ENCODE peak calls at places on chromosomes 1 and 21, in seven cellular contexts. One of them, this sample, is unnamed.
A peak's percentile ranks its signal among the peaks of the same experiment; 100 is the strongest.

GRCh38 chr1:23643668-23644554 is 47.7 kb upstream of the RPL11 start:
- DNase-seq in uterus: no peak
- DNase-seq in fibroblast of mammary gland: no peak
- DNase-seq in foreskin fibroblast: no peak
- DNase-seq in HFF-Myc: no peak
- DNase-seq in kidney: no peak
- DNase-seq in left lung: peak; percentile 9
- DNase-seq in this sample: no peak

GRCh38 chr1:95371666-95372320 is 137.8 kb downstream of the RWDD3 start:
- DNase-seq in uterus: no peak
- DNase-seq in fibroblast of mammary gland: no peak
- DNase-seq in foreskin fibroblast: no peak
- DNase-seq in HFF-Myc: no peak
- DNase-seq in kidney: no peak
- DNase-seq in left lung: no peak
- DNase-seq in this sample: no peak

GRCh38 chr1:225694151-225694603 is 41.3 kb upstream of the ENAH start:
- DNase-seq in uterus: peak; percentile 58
- DNase-seq in fibroblast of mammary gland: no peak
- DNase-seq in foreskin fibroblast: no peak
- DNase-seq in HFF-Myc: no peak
- DNase-seq in kidney: no peak
- DNase-seq in left lung: no peak
- DNase-seq in this sample: no peak

GRCh38 chr1:70034403-70034802 is 171.0 kb downstream of the LRRC40 start:
- DNase-seq in uterus: no peak
- DNase-seq in fibroblast of mammary gland: peak; percentile 80
- DNase-seq in foreskin fibroblast: peak; percentile 67
- DNase-seq in HFF-Myc: peak; percentile 61
- DNase-seq in kidney: no peak
- DNase-seq in left lung: no peak
- DNase-seq in this sample: peak; percentile 75

GRCh38 chr1:55363261-55363660 is 148.1 kb upstream of the USP24 start:
- DNase-seq in uterus: no peak
- DNase-seq in fibroblast of mammary gland: peak; percentile 55
- DNase-seq in foreskin fibroblast: peak; percentile 28
- DNase-seq in HFF-Myc: no peak
- DNase-seq in kidney: no peak
- DNase-seq in left lung: no peak
- DNase-seq in this sample: no peak

GRCh38 chr1:68085752-68086151 is 35.3 kb upstream of the DIRAS3 start:
- DNase-seq in uterus: no peak
- DNase-seq in fibroblast of mammary gland: no peak
- DNase-seq in foreskin fibroblast: no peak
- DNase-seq in HFF-Myc: no peak
- DNase-seq in kidney: no peak
- DNase-seq in left lung: no peak
- DNase-seq in this sample: no peak

GRCh38 chr1:168365719-168366474 is 85.2 kb downstream of the TBX19 start:
- DNase-seq in uterus: no peak
- DNase-seq in fibroblast of mammary gland: no peak
- DNase-seq in foreskin fibroblast: no peak
- DNase-seq in HFF-Myc: no peak
- DNase-seq in kidney: no peak
- DNase-seq in left lung: no peak
- DNase-seq in this sample: peak; percentile 31

GRCh38 chr1:2474933-2475371 is 1.1 kb upstream of the PLCH2 start:
- DNase-seq in uterus: peak; percentile 20
- DNase-seq in fibroblast of mammary gland: no peak
- DNase-seq in foreskin fibroblast: no peak
- DNase-seq in HFF-Myc: no peak
- DNase-seq in kidney: peak; percentile 95
- DNase-seq in left lung: no peak
- DNase-seq in this sample: no peak

GRCh38 chr1:90707363-90707710 is 9.8 kb downstream of the BARHL2 start:
- DNase-seq in uterus: no peak
- DNase-seq in fibroblast of mammary gland: peak; percentile 21
- DNase-seq in foreskin fibroblast: no peak
- DNase-seq in HFF-Myc: no peak
- DNase-seq in kidney: peak; percentile 72
- DNase-seq in left lung: peak; percentile 87
- DNase-seq in this sample: peak; percentile 69

GRCh38 chr1:70767377-70767776 is 280.2 kb downstream of the PTGER3 start:
- DNase-seq in uterus: no peak
- DNase-seq in fibroblast of mammary gland: peak; percentile 23
- DNase-seq in foreskin fibroblast: no peak
- DNase-seq in HFF-Myc: no peak
- DNase-seq in kidney: no peak
- DNase-seq in left lung: no peak
- DNase-seq in this sample: no peak

GRCh38 chr1:9891207-9891606 is 18.9 kb downstream of the CTNNBIP1 start:
- DNase-seq in uterus: no peak
- DNase-seq in fibroblast of mammary gland: peak; percentile 33
- DNase-seq in foreskin fibroblast: no peak
- DNase-seq in HFF-Myc: no peak
- DNase-seq in kidney: peak; percentile 35
- DNase-seq in left lung: no peak
- DNase-seq in this sample: peak; percentile 95

GRCh38 chr1:42765832-42766722 is 751 bp downstream of the P3H1 start:
- DNase-seq in uterus: peak; percentile 28
- DNase-seq in fibroblast of mammary gland: peak; percentile 83
- DNase-seq in foreskin fibroblast: peak; percentile 74
- DNase-seq in HFF-Myc: peak; percentile 69
- DNase-seq in kidney: no peak
- DNase-seq in left lung: no peak
- DNase-seq in this sample: peak; percentile 64

GRCh38 chr1:42766723-42767509 is at the start of the genes C1orf50 and P3H1:
- DNase-seq in uterus: peak; percentile 100
- DNase-seq in fibroblast of mammary gland: peak; percentile 97
- DNase-seq in foreskin fibroblast: peak; percentile 99
- DNase-seq in HFF-Myc: peak; percentile 96
- DNase-seq in kidney: peak; percentile 100
- DNase-seq in left lung: peak; percentile 100
- DNase-seq in this sample: peak; percentile 100

GRCh38 chr1:42765271-42765670 is 1.6 kb downstream of the P3H1 start:
- DNase-seq in uterus: no peak
- DNase-seq in fibroblast of mammary gland: no peak
- DNase-seq in foreskin fibroblast: no peak
- DNase-seq in HFF-Myc: no peak
- DNase-seq in kidney: no peak
- DNase-seq in left lung: no peak
- DNase-seq in this sample: no peak

GRCh38 chr1:42768172-42768571 is 1.1 kb downstream of the C1orf50 start:
- DNase-seq in uterus: no peak
- DNase-seq in fibroblast of mammary gland: no peak
- DNase-seq in foreskin fibroblast: no peak
- DNase-seq in HFF-Myc: no peak
- DNase-seq in kidney: no peak
- DNase-seq in left lung: no peak
- DNase-seq in this sample: no peak

GRCh38 chr1:42767510-42767924 is 468 bp downstream of the C1orf50 start:
- DNase-seq in uterus: no peak
- DNase-seq in fibroblast of mammary gland: no peak
- DNase-seq in foreskin fibroblast: no peak
- DNase-seq in HFF-Myc: no peak
- DNase-seq in kidney: no peak
- DNase-seq in left lung: no peak
- DNase-seq in this sample: peak; percentile 31
- H3K4me3 ChIP-seq in uterus: peak overlapping the region; percentile 95
- H3K4me3 ChIP-seq in fibroblast of mammary gland: peak overlapping the region; percentile 97
- H3K4me3 ChIP-seq in foreskin fibroblast: peak overlapping the region; percentile 98
- H3K4me3 ChIP-seq in HFF-Myc: peak overlapping the region; percentile 93
- H3K4me3 ChIP-seq in kidney: peak overlapping the region; percentile 89
- H3K4me3 ChIP-seq in left lung: peak overlapping the region; percentile 99
- H3K4me3 ChIP-seq in this sample: peak overlapping the region; percentile 88

DNA sequence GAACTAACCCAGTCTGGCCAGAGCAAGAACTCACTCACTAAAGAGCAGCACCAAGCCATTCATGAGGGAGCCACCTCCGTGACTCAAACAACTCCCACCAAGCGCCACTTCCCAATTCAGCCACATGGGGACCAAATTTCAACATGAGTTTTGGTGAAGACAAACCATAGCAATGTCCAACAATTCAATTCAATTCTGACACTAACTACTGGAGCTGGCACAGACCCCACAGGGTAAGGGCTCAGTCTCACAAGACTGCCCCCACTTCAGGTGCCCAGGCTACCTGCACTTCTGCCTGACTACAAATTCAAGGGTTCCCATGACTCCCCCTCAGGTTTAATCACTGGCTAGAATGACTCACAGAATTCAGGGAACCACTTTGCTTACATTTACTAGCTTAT is 48.8 kb upstream of the RAP1A start:
- DNase-seq in uterus: no peak
- DNase-seq in fibroblast of mammary gland: peak; percentile 20
- DNase-seq in foreskin fibroblast: no peak
- DNase-seq in HFF-Myc: no peak
- DNase-seq in kidney: no peak
- DNase-seq in left lung: no peak
- DNase-seq in this sample: peak; percentile 33
- TF ChIP-seq CTCF in uterus: no peak
- TF ChIP-seq CTCF in fibroblast of mammary gland: peak; percentile 32
- TF ChIP-seq CTCF in foreskin fibroblast: no peak
- TF ChIP-seq CTCF in HFF-Myc: peak; percentile 30
- TF ChIP-seq CTCF in kidney: peak; percentile 18
- TF ChIP-seq CTCF in left lung: peak; percentile 18
- TF ChIP-seq CTCF in this sample: peak; percentile 29

GRCh38 chr1:224431726-224432125 is 2.9 kb downstream of the WDR26 start:
- DNase-seq in uterus: no peak
- DNase-seq in fibroblast of mammary gland: no peak
- DNase-seq in foreskin fibroblast: no peak
- DNase-seq in HFF-Myc: no peak
- DNase-seq in kidney: no peak
- DNase-seq in left lung: no peak
- DNase-seq in this sample: no peak

GRCh38 chr1:224432141-224432540 is 2.5 kb downstream of the WDR26 start:
- DNase-seq in uterus: no peak
- DNase-seq in fibroblast of mammary gland: peak; percentile 64
- DNase-seq in foreskin fibroblast: no peak
- DNase-seq in HFF-Myc: no peak
- DNase-seq in kidney: no peak
- DNase-seq in left lung: no peak
- DNase-seq in this sample: no peak

GRCh38 chr1:224433041-224433670 is 1.4 kb downstream of the WDR26 start:
- DNase-seq in uterus: no peak
- DNase-seq in fibroblast of mammary gland: peak; percentile 26
- DNase-seq in foreskin fibroblast: no peak
- DNase-seq in HFF-Myc: no peak
- DNase-seq in kidney: peak; percentile 76
- DNase-seq in left lung: peak; percentile 78
- DNase-seq in this sample: peak; percentile 26

GRCh38 chr1:224433671-224434446 is 738 bp downstream of the WDR26 start:
- DNase-seq in uterus: peak; percentile 41
- DNase-seq in fibroblast of mammary gland: no peak
- DNase-seq in foreskin fibroblast: no peak
- DNase-seq in HFF-Myc: no peak
- DNase-seq in kidney: peak; percentile 88
- DNase-seq in left lung: peak; percentile 90
- DNase-seq in this sample: peak; percentile 11

DNA sequence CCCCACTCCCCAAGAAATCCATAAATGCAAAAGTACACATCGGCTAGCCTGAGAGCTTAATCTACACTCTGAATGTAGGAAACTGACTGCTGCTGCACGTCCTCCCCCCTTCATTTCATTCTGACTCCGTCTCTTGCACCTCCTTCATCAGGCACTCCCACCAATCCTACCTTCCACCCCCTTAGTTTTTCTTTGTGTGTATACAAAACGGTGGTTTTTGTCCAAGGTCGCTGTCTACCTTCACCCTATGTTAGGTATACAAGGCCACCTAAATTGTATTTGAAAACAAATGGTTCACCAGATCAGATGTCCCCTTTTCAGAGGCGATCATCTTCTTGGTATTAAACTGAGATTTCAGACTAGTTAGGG is 1.9 kb downstream of the WDR26 start:
- DNase-seq in uterus: no peak
- DNase-seq in fibroblast of mammary gland: peak; percentile 35
- DNase-seq in foreskin fibroblast: no peak
- DNase-seq in HFF-Myc: no peak
- DNase-seq in kidney: no peak
- DNase-seq in left lung: no peak
- DNase-seq in this sample: peak; percentile 24
- H3K4me3 ChIP-seq in uterus: peak overlapping the region; percentile 86
- H3K4me3 ChIP-seq in fibroblast of mammary gland: peak overlapping the region; percentile 70
- H3K4me3 ChIP-seq in foreskin fibroblast: peak overlapping the region; percentile 82
- H3K4me3 ChIP-seq in HFF-Myc: peak overlapping the region; percentile 60
- H3K4me3 ChIP-seq in kidney: peak overlapping the region; percentile 90
- H3K4me3 ChIP-seq in left lung: peak overlapping the region; percentile 93
- H3K4me3 ChIP-seq in this sample: peak overlapping the region; percentile 72

DNA sequence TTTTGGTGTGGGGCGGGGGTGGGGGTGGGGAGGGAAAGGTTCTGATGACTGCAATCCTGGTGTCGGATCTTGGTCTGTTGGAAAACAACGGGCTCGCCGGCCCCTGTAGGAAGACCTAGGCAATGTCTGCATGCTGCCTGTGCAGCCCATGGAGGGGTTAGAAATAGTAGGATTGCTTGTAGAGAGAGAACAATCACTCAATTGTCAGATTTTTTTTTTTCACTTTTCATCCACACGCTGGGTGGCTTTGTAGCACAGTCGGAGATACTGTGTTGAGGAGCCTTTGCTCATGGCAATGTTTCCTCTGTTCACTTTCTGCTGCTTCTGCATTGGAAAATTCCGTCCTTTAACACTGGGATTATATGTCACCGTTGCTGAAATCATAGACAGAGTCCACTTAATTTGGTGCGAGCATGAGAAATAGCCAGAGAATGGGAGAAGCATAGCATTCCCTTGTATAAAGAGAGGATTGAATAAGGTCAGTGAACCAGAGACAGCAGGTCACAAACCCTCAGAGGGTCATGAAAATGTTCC is 107.5 kb downstream of the MRPS6 start:
- DNase-seq in uterus: no peak
- DNase-seq in fibroblast of mammary gland: no peak
- DNase-seq in foreskin fibroblast: no peak
- DNase-seq in HFF-Myc: no peak
- DNase-seq in kidney: no peak
- DNase-seq in left lung: no peak
- DNase-seq in this sample: no peak
- TF ChIP-seq CTCF in uterus: no peak
- TF ChIP-seq CTCF in fibroblast of mammary gland: no peak
- TF ChIP-seq CTCF in foreskin fibroblast: no peak
- TF ChIP-seq CTCF in HFF-Myc: no peak
- TF ChIP-seq CTCF in kidney: no peak
- TF ChIP-seq CTCF in left lung: no peak
- TF ChIP-seq CTCF in this sample: no peak

GRCh38 chr1:201098992-201099391 is 13.2 kb downstream of the CACNA1S start:
- DNase-seq in uterus: no peak
- DNase-seq in fibroblast of mammary gland: no peak
- DNase-seq in foreskin fibroblast: no peak
- DNase-seq in HFF-Myc: no peak
- DNase-seq in kidney: no peak
- DNase-seq in left lung: no peak
- DNase-seq in this sample: no peak
- H3K4me3 ChIP-seq in uterus: no peak overlapping the region
- H3K4me3 ChIP-seq in fibroblast of mammary gland: no peak overlapping the region
- H3K4me3 ChIP-seq in foreskin fibroblast: no peak overlapping the region
- H3K4me3 ChIP-seq in HFF-Myc: no peak overlapping the region
- H3K4me3 ChIP-seq in kidney: no peak overlapping the region
- H3K4me3 ChIP-seq in left lung: no peak overlapping the region
- H3K4me3 ChIP-seq in this sample: no peak overlapping the region

This sample was measured in epithelial cell of esophagus.